ENCODE peak calls at places on chromosomes 3 and 15, in nine cellular contexts. H, N, Z, V, S, X, L, E and K are unnamed samples.

GRCh38 chr3:158936530-158937113 is 134.8 kb downstream of the MFSD1 start:
- DNase-seq in E (no peak), S (no peak), H (no peak), V (no peak), X (no peak), Z (no peak), N (no peak), L (no peak), K (no peak)

GRCh38 chr3:50204804-50205718 is at the start of gene SLC38A3:
- DNase-seq in E (peak), L (no peak), N (no peak), X (no peak), H (peak), V (peak), S (no peak), Z (no peak), K (no peak)

GRCh38 chr3:141302364-141303141 is 65.8 kb upstream of the ZBTB38 start:
- DNase-seq in S (peak), N (no peak), Z (no peak), H (no peak), E (no peak), V (peak), L (peak), X (peak), K (peak)

GRCh38 chr3:135908225-135908624 is 57.3 kb upstream of the PPP2R3A start:
- DNase-seq in L (no peak), N (no peak), Z (no peak), H (no peak), E (no peak), V (no peak), S (peak), X (no peak), K (no peak)

GRCh38 chr3:29850641-29851040 is 569.8 kb downstream of the RBMS3 start:
- DNase-seq in N (no peak), V (no peak), E (no peak), H (no peak), X (no peak), S (no peak), L (no peak), Z (no peak), K (no peak)

GRCh38 chr3:24363242-24363641 is 131.4 kb downstream of the THRB start:
- DNase-seq in L (peak), S (no peak), H (no peak), N (no peak), Z (no peak), E (no peak), V (peak), X (peak), K (no peak)

GRCh38 chr15:52295421-52295991 is at the start of gene MYO5C:
- DNase-seq in V (peak), E (peak), H (peak), Z (no peak), S (no peak), N (no peak), X (no peak), L (peak), K (no peak)

GRCh38 chr3:123262868-123263267 is 61.1 kb downstream of the SEC22A start:
- DNase-seq in H (no peak), X (no peak), N (no peak), E (no peak), Z (no peak), S (no peak), V (no peak), L (no peak), K (no peak)

GRCh38 chr3:99747915-99748314 is 69.7 kb upstream of the CMSS1 start:
- DNase-seq in X (peak), S (peak), E (no peak), H (peak), Z (no peak), L (peak), N (no peak), V (peak), K (peak)

GRCh38 chr3:57000012-57000411 is 60.5 kb upstream of the SPATA12 start:
- DNase-seq in N (no peak), V (no peak), L (no peak), X (no peak), Z (no peak), S (no peak), E (no peak), H (no peak), K (no peak)

GRCh38 chr3:81425198-81425868 is 336.1 kb downstream of the GBE1 start:
- DNase-seq in H (peak), V (peak), X (no peak), E (no peak), L (peak), S (peak), N (no peak), Z (no peak), K (peak)

GRCh38 chr3:128917291-128917690 is 37.9 kb downstream of the ACAD9 start:
- DNase-seq in H (no peak), Z (no peak), N (no peak), X (no peak), V (no peak), S (no peak), E (no peak), L (peak), K (no peak)

GRCh38 chr3:50388021-50388719 is 28.8 kb upstream of the TMEM115 start:
- DNase-seq in E (no peak), H (no peak), Z (no peak), X (no peak), N (no peak), L (no peak), S (no peak), V (no peak), K (no peak)

GRCh38 chr3:65483475-65483874 is 555.2 kb downstream of the MAGI1 start:
- DNase-seq in S (no peak), H (peak), X (peak), L (peak), V (peak), Z (no peak), E (peak), N (no peak), K (no peak)

GRCh38 chr15:92818658-92819311 is 81.3 kb upstream of the CHD2 start:
- DNase-seq in S (no peak), X (no peak), E (no peak), N (no peak), L (no peak), V (no peak), Z (no peak), H (no peak), K (no peak)

GRCh38 chr3:181700168-181701087 is 11.3 kb upstream of the SOX2 start:
- DNase-seq in H (peak), N (no peak), Z (peak), E (peak), V (peak), S (peak), L (peak), X (peak), K (peak)

GRCh38 chr15:75368689-75369239 is 357 bp upstream of the MAN2C1 start:
- DNase-seq in L (no peak), Z (no peak), E (no peak), V (peak), H (no peak), X (peak), N (no peak), S (peak), K (no peak)

GRCh38 chr3:188057124-188057523 is 96.8 kb upstream of the LPP start:
- DNase-seq in X (no peak), N (no peak), S (no peak), V (no peak), L (no peak), H (no peak), Z (no peak), E (no peak), K (no peak)

GRCh38 chr3:108564564-108564963 is 24.7 kb downstream of the CIP2A start:
- DNase-seq in S (peak), X (no peak), L (no peak), V (peak), E (no peak), H (peak), N (no peak), Z (no peak), K (no peak)

GRCh38 chr3:171348121-171348520 is 112.1 kb downstream of the TNIK start:
- DNase-seq in X (no peak), Z (no peak), L (peak), N (no peak), V (no peak), E (no peak), S (no peak), H (no peak), K (peak)

GRCh38 chr3:132675408-132675807 is 15.3 kb downstream of the UBA5 start:
- DNase-seq in L (no peak), S (no peak), N (no peak), E (no peak), V (no peak), Z (no peak), H (no peak), X (no peak), K (no peak)

GRCh38 chr3:24683511-24684384 is 189.1 kb upstream of the THRB start:
- DNase-seq in S (peak), V (peak), E (no peak), Z (no peak), H (peak), X (peak), N (no peak), L (peak), K (peak)

GRCh38 chr3:195181781-195182469 is 89.0 kb downstream of the XXYLT1 start:
- DNase-seq in N (no peak), X (no peak), S (no peak), L (no peak), V (no peak), E (no peak), H (peak), Z (no peak), K (no peak)

GRCh38 chr3:13782501-13782900 is 97.4 kb downstream of the WNT7A start:
- DNase-seq in N (no peak), L (no peak), V (no peak), Z (no peak), X (no peak), E (no peak), H (peak), S (no peak), K (no peak)

DNA sequence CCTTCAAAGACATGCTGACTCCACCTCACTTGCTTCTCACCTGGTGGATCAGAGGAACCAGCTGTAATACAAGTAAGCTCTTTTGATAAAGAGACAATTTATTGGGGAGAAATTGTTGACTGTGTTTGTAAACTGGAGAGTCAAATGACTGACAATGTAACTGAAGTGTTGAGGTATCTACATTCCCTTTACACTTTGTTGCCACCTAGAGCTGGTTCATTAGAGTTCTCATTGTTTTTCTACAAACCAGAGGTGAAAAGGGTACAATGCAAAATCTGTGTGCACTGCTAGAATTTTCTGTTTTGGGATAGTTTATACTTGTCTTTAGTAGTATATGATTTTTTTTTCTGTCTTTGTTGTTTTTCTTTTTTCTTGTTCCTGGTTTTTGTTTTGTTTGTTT is 8.7 kb upstream of the LRRC58 start:
- DNase-seq in E (no peak), S (no peak), X (no peak), L (no peak), N (no peak), Z (no peak), V (no peak), H (no peak), K (no peak)
- TF ChIP-seq CTCF in E (no peak), S (no peak), X (no peak), L (no peak), N (peak), Z (peak), V (no peak), H (no peak), K (no peak)

GRCh38 chr15:40941078-40941527 is 12.0 kb downstream of the DLL4 start:
- DNase-seq in Z (no peak), N (no peak), L (no peak), S (no peak), V (peak), E (no peak), X (no peak), H (no peak), K (no peak)
- H3K4me3 ChIP-seq in Z (peak), N (peak), L (peak), S (peak), V (peak), E (peak), X (peak), H (no peak), K (peak)

GRCh38 chr3:39148116-39149058 is 5.0 kb downstream of the CSRNP1 start:
- DNase-seq in Z (no peak), V (peak), S (peak), E (no peak), N (peak), H (peak), X (peak), L (peak), K (peak)

GRCh38 chr3:39149059-39149455 is 4.3 kb downstream of the CSRNP1 start:
- DNase-seq in S (no peak), X (no peak), L (no peak), E (no peak), H (no peak), N (no peak), Z (no peak), V (no peak), K (no peak)

GRCh38 chr3:39150803-39151631 is 2.4 kb downstream of the CSRNP1 start:
- DNase-seq in E (peak), V (peak), H (peak), Z (no peak), N (no peak), S (peak), L (peak), X (peak), K (peak)

GRCh38 chr3:39149498-39150169 is 3.8 kb downstream of the CSRNP1 start:
- DNase-seq in V (no peak), X (no peak), L (no peak), N (no peak), S (no peak), Z (no peak), H (no peak), E (no peak), K (no peak)

DNA sequence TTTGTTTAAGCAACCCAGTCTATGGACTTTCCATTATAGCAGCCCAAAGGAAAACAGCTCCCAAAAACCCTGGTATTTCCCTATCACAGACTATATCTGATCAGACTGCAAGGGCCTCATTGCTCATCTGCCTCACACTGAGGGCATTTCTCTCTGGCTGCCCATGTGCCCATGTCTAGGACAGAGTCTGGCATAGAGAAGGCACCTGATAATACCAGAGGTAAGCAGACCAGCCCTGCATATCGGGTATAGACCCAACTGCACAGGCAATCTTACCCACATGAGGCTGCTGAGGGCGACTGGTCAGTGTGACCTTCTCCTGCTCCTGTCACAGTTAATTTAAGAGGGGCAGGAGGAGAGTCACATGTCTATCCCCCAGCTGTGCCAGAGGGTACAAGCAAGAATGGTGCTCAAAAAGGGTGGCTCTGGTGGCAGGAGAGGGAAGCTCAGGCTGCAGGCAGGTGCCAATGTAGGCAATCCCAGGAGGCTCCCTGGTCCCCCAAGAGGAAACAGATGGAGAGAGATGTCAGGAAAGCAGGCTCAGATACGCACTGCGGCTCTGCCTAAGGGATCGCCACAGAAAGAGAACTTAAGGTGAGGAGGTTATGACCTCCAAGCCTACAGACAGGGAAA is 3.1 kb downstream of the CSRNP1 start:
- DNase-seq in L (no peak), N (no peak), Z (no peak), E (no peak), V (no peak), H (peak), X (no peak), S (no peak), K (no peak)
- TF ChIP-seq CTCF in L (no peak), N (no peak), Z (no peak), E (no peak), V (no peak), H (no peak), X (peak), S (no peak), K (peak)

GRCh38 chr3:36908647-36909180 is 36.1 kb downstream of the TRANK1 start:
- DNase-seq in N (no peak), X (no peak), E (no peak), L (no peak), V (no peak), S (no peak), H (no peak), Z (no peak), K (no peak)
- H3K4me3 ChIP-seq in N (peak), X (peak), E (peak), L (peak), V (peak), S (peak), H (no peak), Z (peak), K (peak)

DNA sequence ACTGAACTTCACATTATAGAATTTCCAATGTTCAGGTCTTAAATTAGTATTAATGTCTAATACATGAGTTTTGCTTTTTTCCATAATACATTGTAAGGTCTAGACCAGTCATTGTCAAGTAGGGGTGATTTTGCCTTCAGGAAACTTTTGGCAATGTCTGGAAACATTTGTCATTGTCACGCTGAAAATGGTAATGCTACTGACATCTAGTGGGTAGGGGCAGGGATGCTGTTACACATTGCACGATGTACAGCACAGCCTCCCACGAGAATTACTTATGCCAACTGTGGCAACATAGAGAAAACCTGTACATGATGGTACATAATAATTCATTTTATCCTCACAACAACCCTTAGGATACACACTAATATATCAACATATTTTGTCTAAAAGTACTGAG is 384.1 kb downstream of the CADM2 start:
- DNase-seq in N (no peak), L (no peak), H (no peak), S (no peak), E (no peak), V (peak), X (no peak), Z (no peak), K (peak)
- TF ChIP-seq CTCF in N (peak), L (no peak), H (no peak), S (no peak), E (no peak), V (no peak), X (peak), Z (peak), K (peak)

DNA sequence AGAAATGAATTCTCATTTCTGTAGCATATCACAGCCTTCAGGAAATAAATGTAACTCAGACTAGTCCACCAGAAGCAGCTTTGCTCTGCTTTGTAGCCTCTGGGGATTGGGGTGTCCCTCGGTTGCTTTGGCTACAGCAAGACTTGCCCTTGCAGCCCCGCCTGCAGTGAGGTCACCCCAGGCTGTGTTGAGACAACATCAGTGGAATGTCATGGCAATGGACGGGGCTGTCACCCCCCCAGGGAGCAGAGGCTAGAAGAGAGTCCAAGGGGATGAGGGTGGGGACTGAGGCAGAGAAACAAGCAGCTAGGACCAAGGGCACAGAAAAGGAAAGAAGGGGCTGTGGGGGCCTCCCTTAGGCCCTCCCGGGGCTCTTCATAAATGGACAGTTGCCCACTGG is 854 bp downstream of the CLEC3B start:
- DNase-seq in N (no peak), H (no peak), Z (no peak), S (peak), E (no peak), L (peak), X (peak), V (peak), K (peak)
- H3K4me3 ChIP-seq in N (no peak), H (no peak), Z (no peak), S (no peak), E (no peak), L (no peak), X (peak), V (peak), K (no peak)

DNA sequence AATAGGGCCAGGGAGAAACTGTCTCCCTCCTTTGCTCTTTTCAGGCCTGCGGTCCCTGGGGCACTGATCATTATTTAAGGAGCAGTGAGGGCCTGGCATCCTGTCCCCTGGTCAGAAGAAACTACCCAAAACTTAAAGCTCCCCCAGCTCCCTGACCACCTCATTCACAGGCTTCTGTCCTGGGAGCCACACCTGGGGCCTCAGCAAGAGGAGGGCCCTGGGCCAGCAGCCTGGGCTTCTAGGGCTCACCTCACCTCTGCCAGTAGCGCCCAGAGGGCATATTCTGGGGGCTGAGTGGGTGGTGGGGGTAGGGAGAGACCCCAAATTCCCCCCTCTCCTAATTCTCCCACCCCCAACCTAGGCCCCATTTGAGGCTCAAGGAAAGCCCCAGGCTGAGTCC is 4.7 kb upstream of the GRM2 start:
- DNase-seq in X (no peak), V (no peak), L (no peak), N (no peak), S (no peak), Z (no peak), H (no peak), E (no peak), K (no peak)
- TF ChIP-seq CTCF in X (no peak), V (no peak), L (no peak), N (no peak), S (no peak), Z (no peak), H (no peak), E (no peak), K (no peak)

GRCh38 chr15:46411900-46412299 is 777.1 kb downstream of the SQOR start:
- DNase-seq in L (no peak), V (no peak), N (no peak), Z (no peak), S (no peak), E (no peak), X (no peak), H (no peak), K (no peak)

GRCh38 chr15:46410681-46411080 is 775.9 kb downstream of the SQOR start:
- DNase-seq in E (no peak), H (no peak), S (no peak), Z (no peak), V (no peak), L (no peak), X (no peak), N (no peak), K (no peak)

GRCh38 chr15:46416544-46416943 is 781.7 kb downstream of the SQOR start:
- DNase-seq in X (no peak), N (no peak), L (peak), H (no peak), Z (no peak), V (no peak), S (no peak), E (no peak), K (no peak)

GRCh38 chr15:46409879-46410278 is 775.0 kb downstream of the SQOR start:
- DNase-seq in N (no peak), Z (no peak), L (no peak), V (peak), X (no peak), S (no peak), E (no peak), H (no peak), K (no peak)

DNA sequence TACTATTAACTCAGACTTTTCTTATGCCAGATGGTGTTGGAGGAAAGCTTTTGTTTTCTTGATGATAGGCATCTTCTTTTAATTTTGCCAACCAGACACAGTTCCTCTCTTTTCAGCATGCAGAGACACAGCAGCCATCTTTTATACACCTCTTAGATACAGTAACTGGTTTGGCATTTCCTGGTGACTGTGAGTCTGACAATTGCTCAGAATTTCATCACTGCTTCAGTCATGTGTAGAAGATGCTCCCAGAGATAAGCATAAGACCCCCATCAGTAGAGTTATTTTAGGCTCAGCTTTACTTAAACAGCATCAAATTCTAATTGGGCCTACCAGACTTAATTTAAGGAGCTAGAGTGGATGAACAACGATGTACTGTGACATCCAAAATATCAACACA is 779.0 kb downstream of the SQOR start:
- DNase-seq in E (no peak), H (no peak), S (peak), L (peak), X (peak), N (no peak), Z (no peak), V (peak), K (no peak)
- H3K4me3 ChIP-seq in E (no peak), H (no peak), S (no peak), L (no peak), X (no peak), N (no peak), Z (no peak), V (no peak), K (no peak)